ENCODE peak calls at places on chromosomes 5 and 9, in eight cellular contexts. Q is adrenal gland, W is uterus, C is A549, U is stomach, S is K562, G is HepG2, D is gastrocnemius medialis. M is an unnamed sample.

GRCh38 chr9:72931437-72931836 is 21.4 kb downstream of the ALDH1A1 start:
- DNase-seq in Q (no peak), W (no peak), C (no peak), U (no peak), S (no peak), G (no peak), D (no peak), M (no peak)

GRCh38 chr5:41270423-41271251 is 57.3 kb upstream of the C6 start:
- DNase-seq in Q (peak), W (peak), C (peak), U (peak), S (no peak), G (peak), D (no peak), M (no peak)

GRCh38 chr9:7178729-7179128 is 421.0 kb downstream of the KDM4C start:
- DNase-seq in Q (no peak), W (no peak), C (no peak), U (no peak), S (no peak), G (no peak), D (no peak), M (no peak)

GRCh38 chr5:4868140-4868735 is 271.9 kb upstream of the ADAMTS16 start:
- DNase-seq in Q (peak), W (peak), C (peak), U (peak), S (peak), G (peak), D (no peak), M (peak)

GRCh38 chr5:174608631-174609097 is 115.7 kb upstream of the MSX2 start:
- DNase-seq in Q (peak), W (peak), C (no peak), U (peak), S (no peak), G (no peak), D (no peak), M (no peak)

GRCh38 chr9:14205463-14205862 is 108.5 kb downstream of the NFIB start:
- DNase-seq in Q (no peak), W (no peak), C (peak), U (no peak), S (no peak), G (no peak), D (no peak), M (no peak)

GRCh38 chr9:121505903-121506640 is 6.4 kb upstream of the GGTA1 start:
- DNase-seq in Q (no peak), W (no peak), C (no peak), U (no peak), S (no peak), G (no peak), D (no peak), M (no peak)

GRCh38 chr5:128674837-128675446 is 136.9 kb upstream of the FBN2 start:
- DNase-seq in Q (peak), W (peak), C (peak), U (peak), S (peak), G (peak), D (no peak), M (no peak)

GRCh38 chr5:159061186-159061796 is 38.4 kb downstream of the EBF1 start:
- DNase-seq in Q (peak), W (peak), C (no peak), U (no peak), S (peak), G (no peak), D (no peak), M (no peak)

GRCh38 chr9:9791621-9792020 is 821.2 kb downstream of the PTPRD start:
- DNase-seq in Q (no peak), W (no peak), C (peak), U (no peak), S (no peak), G (no peak), D (no peak), M (no peak)

GRCh38 chr9:91817106-91817492 is 132.9 kb downstream of the ROR2 start:
- DNase-seq in Q (no peak), W (no peak), C (no peak), U (no peak), S (no peak), G (no peak), D (no peak), M (no peak)

GRCh38 chr9:132994410-132995120 is 16.1 kb downstream of the GFI1B start:
- DNase-seq in Q (no peak), W (no peak), C (peak), U (peak), S (peak), G (no peak), D (no peak), M (peak)

GRCh38 chr9:127244609-127245601 is 19.7 kb upstream of the GARNL3 start:
- DNase-seq in Q (peak), W (peak), C (peak), U (peak), S (peak), G (peak), D (peak), M (peak)

GRCh38 chr5:144328980-144329379 is 158.3 kb downstream of the KCTD16 start:
- DNase-seq in Q (no peak), W (no peak), C (no peak), U (peak), S (no peak), G (no peak), D (no peak), M (no peak)

GRCh38 chr5:58986281-58986680 is 403.4 kb downstream of the RAB3C start:
- DNase-seq in Q (no peak), W (no peak), C (no peak), U (no peak), S (no peak), G (no peak), D (no peak), M (no peak)

GRCh38 chr9:114351932-114352331 is 22.3 kb downstream of the ORM2 start:
- DNase-seq in Q (no peak), W (no peak), C (no peak), U (no peak), S (no peak), G (no peak), D (peak), M (no peak)

GRCh38 chr5:134526483-134527155 is 1.1 kb downstream of the JADE2 start:
- DNase-seq in Q (peak), W (peak), C (no peak), U (peak), S (peak), G (peak), D (peak), M (peak)

GRCh38 chr5:1435369-1435768 is 9.9 kb downstream of the SLC6A3 start:
- DNase-seq in Q (no peak), W (no peak), C (no peak), U (no peak), S (no peak), G (no peak), D (no peak), M (no peak)

GRCh38 chr9:135213566-135213965 is 126.1 kb downstream of the OLFM1 start:
- DNase-seq in Q (no peak), W (no peak), C (no peak), U (no peak), S (no peak), G (no peak), D (no peak), M (peak)

GRCh38 chr5:151465476-151465875 is 18.1 kb downstream of the SLC36A1 start:
- DNase-seq in Q (no peak), W (no peak), C (no peak), U (no peak), S (peak), G (no peak), D (no peak), M (no peak)

GRCh38 chr9:134536101-134536900 is 105.3 kb upstream of the COL5A1 start:
- DNase-seq in Q (no peak), W (no peak), C (no peak), U (no peak), S (no peak), G (no peak), D (no peak), M (no peak)

GRCh38 chr9:34663296-34663590 is 786 bp upstream of the CCL27 start:
- DNase-seq in Q (no peak), W (no peak), C (no peak), U (no peak), S (no peak), G (no peak), D (no peak), M (no peak)

GRCh38 chr5:131795128-131795719 is 1.6 kb downstream of the FNIP1 start:
- DNase-seq in Q (no peak), W (no peak), C (no peak), U (no peak), S (no peak), G (no peak), D (no peak), M (no peak)

GRCh38 chr5:131794596-131794995 is 2.2 kb downstream of the FNIP1 start:
- DNase-seq in Q (no peak), W (no peak), C (no peak), U (no peak), S (no peak), G (no peak), D (no peak), M (no peak)

GRCh38 chr5:131795879-131796792 is 681 bp downstream of the FNIP1 start:
- DNase-seq in Q (peak), W (peak), C (peak), U (peak), S (peak), G (peak), D (peak), M (peak)

GRCh38 chr5:131792900-131793299 is 3.9 kb downstream of the FNIP1 start:
- DNase-seq in Q (no peak), W (no peak), C (no peak), U (no peak), S (no peak), G (no peak), D (no peak), M (no peak)

GRCh38 chr5:131796793-131797693 is at the start of gene FNIP1:
- DNase-seq in Q (peak), W (peak), C (peak), U (peak), S (peak), G (peak), D (peak), M (peak)
- TF ChIP-seq POLR2A in Q (peak), W (peak), C (peak), U (peak), S (peak), G (peak), D (peak), M (peak)

GRCh38 chr9:104232781-104233341 is 138.8 kb downstream of the SMC2 start:
- DNase-seq in Q (no peak), W (no peak), C (no peak), U (no peak), S (no peak), G (no peak), D (no peak), M (no peak)
- H3K27ac ChIP-seq in Q (no peak), W (no peak), C (no peak), U (no peak), S (no peak), G (no peak), D (no peak), M (no peak)

GRCh38 chr5:170097934-170098333 is 7.8 kb upstream of the FOXI1 start:
- DNase-seq in Q (peak), W (no peak), C (no peak), U (no peak), S (no peak), G (no peak), D (no peak), M (no peak)

GRCh38 chr5:170103447-170103846 is 2.2 kb upstream of the FOXI1 start:
- DNase-seq in Q (no peak), W (no peak), C (no peak), U (no peak), S (no peak), G (no peak), D (no peak), M (no peak)

GRCh38 chr5:170104710-170105109 is 987 bp upstream of the FOXI1 start:
- DNase-seq in Q (peak), W (no peak), C (no peak), U (no peak), S (no peak), G (no peak), D (no peak), M (no peak)

GRCh38 chr5:170104299-170104698 is 1.4 kb upstream of the FOXI1 start:
- DNase-seq in Q (peak), W (no peak), C (no peak), U (no peak), S (no peak), G (no peak), D (no peak), M (no peak)

DNA sequence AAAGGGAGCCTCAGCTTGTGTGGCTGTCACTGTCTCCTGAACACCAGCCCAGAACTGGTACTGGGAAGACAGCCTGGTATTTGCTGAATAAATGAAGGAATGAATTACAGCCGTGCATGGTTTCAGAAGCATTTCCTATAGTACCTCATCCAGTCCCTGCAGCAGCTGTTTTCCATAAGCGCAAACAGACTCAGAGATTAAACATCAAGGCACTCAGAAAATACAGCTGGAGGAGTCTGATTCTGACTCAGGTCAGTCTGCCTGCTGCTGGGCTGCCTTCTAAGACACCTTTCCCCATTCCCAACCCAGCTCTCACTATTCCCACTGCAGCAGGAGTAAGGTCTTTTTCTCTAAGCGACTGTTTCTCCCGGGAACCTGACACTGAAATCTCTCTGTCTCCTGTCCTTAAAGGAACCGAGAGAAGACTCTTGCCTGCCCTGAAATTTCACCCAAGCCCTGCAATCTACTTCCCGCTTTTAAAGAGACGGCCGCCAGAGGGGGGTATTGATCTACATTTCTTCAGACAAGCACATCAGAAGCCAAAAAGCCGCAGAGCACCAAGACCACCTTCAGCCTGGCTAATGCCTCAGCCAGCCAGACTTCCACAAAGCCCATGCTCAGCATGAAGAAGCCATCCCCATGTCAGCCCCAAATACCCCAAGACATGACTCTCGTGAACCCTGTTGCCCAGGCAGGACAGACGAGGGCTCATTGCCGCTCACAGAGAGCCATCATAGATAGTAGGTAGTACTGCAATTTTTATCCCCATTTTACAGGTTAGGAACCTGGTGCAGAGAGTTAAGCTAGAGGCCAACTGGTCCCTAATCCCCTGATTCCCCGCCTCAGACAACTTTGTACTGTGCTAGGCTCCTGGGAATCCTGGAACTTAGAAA is 5.4 kb upstream of the FOXI1 start:
- DNase-seq in Q (peak), W (peak), C (peak), U (peak), S (peak), G (peak), D (peak), M (peak)
- TF ChIP-seq CTCF in Q (peak), W (peak), C (peak), U (peak), S (peak), G (peak), D (peak), M (peak)

GRCh38 chr5:77771452-77771851 is 4.7 kb downstream of the TBCA start:
- DNase-seq in Q (no peak), W (no peak), C (no peak), U (no peak), S (no peak), G (no peak), D (no peak), M (no peak)
- TF ChIP-seq POLR2A in Q (no peak), W (no peak), C (no peak), U (no peak), S (no peak), G (peak), D (no peak), M (no peak)

GRCh38 chr9:95065224-95065623 is 252.3 kb downstream of the FANCC start:
- DNase-seq in Q (no peak), W (no peak), C (no peak), U (no peak), S (no peak), G (no peak), D (no peak), M (no peak)
- H3K27ac ChIP-seq in Q (no peak), W (peak), C (peak), U (peak), S (no peak), G (peak), D (peak), M (peak)

GRCh38 chr5:60961685-60962084 is 16.7 kb downstream of the NDUFAF2 start:
- DNase-seq in Q (no peak), W (no peak), C (peak), U (no peak), S (no peak), G (no peak), D (no peak), M (no peak)

GRCh38 chr5:60958712-60959111 is 13.7 kb downstream of the NDUFAF2 start:
- DNase-seq in Q (no peak), W (no peak), C (no peak), U (no peak), S (no peak), G (no peak), D (no peak), M (no peak)

GRCh38 chr5:60958088-60958487 is 13.1 kb downstream of the NDUFAF2 start:
- DNase-seq in Q (no peak), W (no peak), C (no peak), U (no peak), S (no peak), G (no peak), D (no peak), M (no peak)

GRCh38 chr5:60960591-60960990 is 15.6 kb downstream of the NDUFAF2 start:
- DNase-seq in Q (no peak), W (no peak), C (peak), U (no peak), S (no peak), G (no peak), D (no peak), M (no peak)

DNA sequence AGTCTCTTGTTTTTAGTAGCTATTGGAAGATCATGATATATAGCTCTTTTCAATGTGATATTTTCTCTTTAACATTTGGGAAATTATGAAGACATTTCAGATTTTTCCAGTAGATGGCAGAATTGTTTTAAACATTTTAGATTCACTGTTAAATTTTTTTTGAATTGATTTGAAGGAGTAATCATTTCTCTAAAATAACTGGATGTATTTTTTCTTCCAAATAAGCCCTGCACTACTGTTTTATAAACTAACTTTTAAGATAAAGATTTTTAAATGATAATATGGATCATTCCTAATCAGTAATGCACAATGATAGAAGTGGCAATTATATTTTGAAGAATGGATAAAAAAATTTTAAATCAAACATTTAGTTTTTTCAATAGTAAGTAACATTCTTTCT is 14.2 kb downstream of the NDUFAF2 start:
- DNase-seq in Q (no peak), W (no peak), C (peak), U (no peak), S (no peak), G (no peak), D (no peak), M (no peak)
- TF ChIP-seq CTCF in Q (peak), W (no peak), C (peak), U (no peak), S (peak), G (no peak), D (no peak), M (no peak)

DNA sequence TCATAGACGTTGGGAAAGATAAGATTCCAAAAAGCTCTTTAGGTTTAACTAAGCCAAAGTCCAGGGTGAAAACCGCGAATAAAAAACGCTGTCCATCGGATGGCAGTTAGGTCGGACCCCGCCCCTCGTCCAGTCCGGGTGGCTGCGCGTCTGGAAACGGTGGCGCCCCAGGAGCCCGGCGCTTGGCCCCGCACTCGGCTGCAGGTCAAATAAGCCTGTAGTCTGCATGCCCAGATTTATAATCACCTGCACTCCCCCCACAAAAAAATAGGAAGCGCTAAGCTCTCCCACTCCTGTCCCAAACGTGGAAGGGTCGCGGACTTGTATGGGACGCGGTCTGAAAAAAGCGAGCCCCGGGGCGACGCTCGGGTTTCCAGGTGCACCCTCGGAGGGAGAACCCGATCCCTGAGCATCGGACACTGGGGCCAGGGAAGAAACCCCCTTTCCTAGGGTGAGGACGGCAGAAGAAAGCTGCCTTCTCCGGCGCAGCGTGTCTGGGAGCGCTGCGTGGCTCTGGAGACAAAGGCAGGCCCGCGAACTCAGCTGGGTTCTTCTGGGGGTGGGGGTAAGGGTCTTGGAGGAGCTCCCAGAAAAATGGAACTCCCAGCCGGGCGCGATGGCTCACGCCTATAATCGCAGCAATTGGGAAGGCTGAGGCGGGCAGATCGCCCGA is 923 bp upstream of the ZBTB5 start:
- DNase-seq in Q (peak), W (peak), C (peak), U (peak), S (peak), G (peak), D (peak), M (peak)
- TF ChIP-seq POLR2A in Q (peak), W (peak), C (peak), U (no peak), S (peak), G (peak), D (no peak), M (no peak)

GRCh38 chr9:93308676-93309075 is 124.7 kb downstream of the WNK2 start:
- DNase-seq in Q (no peak), W (no peak), C (no peak), U (peak), S (no peak), G (no peak), D (no peak), M (no peak)

GRCh38 chr9:93306579-93307091 is 122.7 kb downstream of the WNK2 start:
- DNase-seq in Q (peak), W (no peak), C (no peak), U (no peak), S (no peak), G (no peak), D (no peak), M (no peak)

GRCh38 chr9:93307468-93308157 is 123.7 kb downstream of the WNK2 start:
- DNase-seq in Q (no peak), W (peak), C (no peak), U (no peak), S (no peak), G (no peak), D (no peak), M (no peak)

GRCh38 chr9:93309889-93310425 is 126.0 kb downstream of the WNK2 start:
- DNase-seq in Q (no peak), W (no peak), C (no peak), U (peak), S (no peak), G (no peak), D (no peak), M (no peak)

GRCh38 chr9:93308158-93308602 is 124.2 kb downstream of the WNK2 start:
- DNase-seq in Q (no peak), W (peak), C (no peak), U (no peak), S (no peak), G (no peak), D (no peak), M (no peak)
- H3K27ac ChIP-seq in Q (no peak), W (no peak), C (no peak), U (no peak), S (no peak), G (no peak), D (no peak), M (no peak)